ENCODE peak calls at places on chromosomes 4 and X, in seven cellular contexts. N is NB4; D is AG09319; K is activated T-helper 9 cell treated with anti-CD3 and anti-CD28 coated beads, Interleukin-2, amount 50 U/mL, for 16 hours; U is activated naive CD8-positive, alpha-beta T cell treated with anti-CD3 and anti-CD28 coated beads for 36 hours; J is activated T-cell treated with anti-CD3 and anti-CD28 coated beads for 48 hours; H is heart right ventricle. V is an unnamed sample.

GRCh38 chrX:83501540-83501939 is 6.5 kb upstream of the POU3F4 start:
- DNase-seq in N (no peak), D (no peak), K (no peak), U (no peak), J (no peak), H (no peak), V (no peak)

GRCh38 chr4:39043697-39044363 is 11.6 kb upstream of the TMEM156 start:
- DNase-seq in N (peak; percentile 53), D (no peak), K (no peak), U (no peak), J (no peak), H (peak; percentile 43), V (no peak)

GRCh38 chr4:153177841-153178240 is 26.4 kb upstream of the TRIM2 start:
- DNase-seq in N (no peak), D (no peak), K (no peak), U (no peak), J (no peak), H (no peak), V (no peak)

GRCh38 chrX:38175140-38175539 is 45.5 kb downstream of the SRPX start:
- DNase-seq in N (peak; percentile 43), D (no peak), K (no peak), U (peak; percentile 6), J (no peak), H (no peak), V (no peak)

GRCh38 chr4:6123976-6124375 is 76.4 kb downstream of the JAKMIP1 start:
- DNase-seq in N (no peak), D (no peak), K (no peak), U (no peak), J (no peak), H (no peak), V (no peak)

GRCh38 chrX:134849390-134849789 is 141.4 kb upstream of the SMIM10 start:
- DNase-seq in N (no peak), D (no peak), K (no peak), U (no peak), J (no peak), H (no peak), V (no peak)

GRCh38 chr4:54320826-54321320 is 91.8 kb downstream of the PDGFRA start:
- DNase-seq in N (no peak), D (no peak), K (no peak), U (no peak), J (no peak), H (no peak), V (no peak)

GRCh38 chr4:109015413-109015810 is 252.6 kb upstream of the ETNPPL start:
- DNase-seq in N (no peak), D (no peak), K (no peak), U (no peak), J (no peak), H (no peak), V (no peak)

GRCh38 chrX:49165901-49166881 is 3.6 kb downstream of the MAGIX start:
- DNase-seq in N (peak; percentile 97), D (no peak), K (peak; percentile 57), U (peak; percentile 77), J (peak; percentile 67), H (peak; percentile 83), V (peak; percentile 64)

GRCh38 chr4:38891051-38891738 is 23.6 kb downstream of the FAM114A1 start:
- DNase-seq in N (no peak), D (no peak), K (no peak), U (no peak), J (no peak), H (no peak), V (no peak)

GRCh38 chrX:69211701-69212100 is 46.4 kb upstream of the PJA1 start:
- DNase-seq in N (no peak), D (no peak), K (no peak), U (no peak), J (no peak), H (no peak), V (no peak)

GRCh38 chrX:20300822-20301221 is 34.1 kb upstream of the RPS6KA3 start:
- DNase-seq in N (peak; percentile 3), D (no peak), K (no peak), U (peak; percentile 1), J (no peak), H (no peak), V (no peak)

GRCh38 chr4:86999244-86999643 is 64.4 kb downstream of the AFF1 start:
- DNase-seq in N (no peak), D (no peak), K (no peak), U (no peak), J (no peak), H (no peak), V (no peak)